ENCODE peak calls at places on chromosomes 5 and 9, in nine cellular contexts. Z is cardiac muscle cell; Y is HFF-Myc; G is AG09309; A is fibroblast of lung; M is MM.1S; U is WTC11; D is tibial nerve; K is CD8-positive, alpha-beta T cell. J is an unnamed sample.

GRCh38 chr9:120928015-120928719 is 1.6 kb upstream of the TRAF1 start:
- DNase-seq in U (peak), K (peak), Z (no peak), M (no peak), A (no peak), G (no peak), D (peak), Y (no peak), J (no peak)

GRCh38 chr5:154097031-154097430 is 58.3 kb downstream of the MFAP3 start:
- DNase-seq in G (no peak), M (peak), Y (no peak), Z (peak), A (no peak), K (no peak), D (no peak), U (no peak), J (no peak)

GRCh38 chr5:62922191-62922590 is 343.6 kb downstream of the LRRC70 start:
- DNase-seq in K (no peak), U (no peak), G (no peak), Z (no peak), M (no peak), A (no peak), D (no peak), Y (no peak), J (no peak)

GRCh38 chr9:117278020-117278419 is 136.8 kb downstream of the ASTN2 start:
- DNase-seq in U (no peak), D (no peak), K (no peak), Z (no peak), A (no peak), M (no peak), Y (no peak), G (no peak), J (no peak)

GRCh38 chr5:173568703-173569102 is 47.7 kb downstream of the BOD1 start:
- DNase-seq in M (no peak), U (no peak), D (no peak), Y (no peak), K (no peak), A (no peak), G (no peak), Z (no peak), J (no peak)

GRCh38 chr5:152259702-152260101 is 145.4 kb downstream of the NMUR2 start:
- DNase-seq in Y (no peak), A (no peak), M (no peak), G (no peak), U (no peak), Z (no peak), K (no peak), D (no peak), J (no peak)

GRCh38 chr5:138819065-138819464 is 56.1 kb downstream of the LRRTM2 start:
- DNase-seq in M (no peak), G (no peak), D (no peak), K (no peak), A (no peak), Z (no peak), U (no peak), Y (no peak), J (no peak)

GRCh38 chr9:129597355-129598088 is 23.4 kb downstream of the C9orf50 start:
- DNase-seq in G (no peak), A (peak), Y (no peak), M (no peak), K (peak), D (no peak), U (peak), Z (peak), J (peak)

GRCh38 chr5:10288600-10289213 is 19.0 kb downstream of the CMBL start:
- DNase-seq in M (peak), D (peak), A (no peak), Z (peak), K (peak), G (no peak), U (no peak), Y (no peak), J (peak)

GRCh38 chr5:54525692-54526091 is 8.1 kb downstream of the SNX18 start:
- DNase-seq in D (no peak), U (no peak), K (no peak), M (no peak), Z (no peak), Y (no peak), G (no peak), A (no peak), J (no peak)

GRCh38 chr5:179326176-179326997 is 18.9 kb downstream of the ADAMTS2 start:
- DNase-seq in K (no peak), G (peak), M (no peak), D (peak), A (peak), Y (peak), U (peak), Z (no peak), J (no peak)

GRCh38 chr9:136079211-136079915 is 15.7 kb downstream of the NACC2 start:
- DNase-seq in Z (no peak), U (no peak), G (no peak), K (no peak), M (no peak), A (no peak), Y (no peak), D (no peak), J (no peak)

GRCh38 chr9:90855208-90856000 is 53.8 kb downstream of the SYK start:
- DNase-seq in A (no peak), M (no peak), Y (no peak), Z (no peak), G (no peak), D (no peak), K (no peak), U (no peak), J (no peak)

GRCh38 chr9:26947736-26948135 is 694 bp upstream of the PLAA start:
- DNase-seq in A (peak), K (no peak), Y (no peak), G (no peak), D (no peak), Z (no peak), U (no peak), M (no peak), J (no peak)

GRCh38 chr5:172920447-172920849 is 38.8 kb upstream of the RPL26L1 start:
- DNase-seq in Z (no peak), A (peak), G (no peak), U (no peak), D (no peak), Y (peak), K (no peak), M (no peak), J (no peak)

GRCh38 chr9:92328225-92328624 is 2.5 kb downstream of the CENPP start:
- DNase-seq in K (no peak), Z (peak), G (no peak), Y (peak), A (peak), U (no peak), D (no peak), M (no peak), J (peak)
- TF ChIP-seq CTCF in K (no peak), Z (peak), G (peak), Y (peak), A (peak), U (no peak), D (no peak), M (no peak), J (peak)

GRCh38 chr9:133483611-133484010 is 4.7 kb upstream of the SLC2A6 start:
- DNase-seq in Z (no peak), U (no peak), A (no peak), D (no peak), Y (no peak), M (no peak), K (no peak), G (no peak), J (no peak)
- TF ChIP-seq CTCF in Z (no peak), U (no peak), A (no peak), D (no peak), Y (no peak), M (no peak), K (no peak), G (no peak), J (no peak)

GRCh38 chr5:80711938-80712337 is 57.2 kb upstream of the DHFR start:
- DNase-seq in D (no peak), A (peak), U (peak), M (no peak), K (no peak), Z (peak), Y (peak), G (no peak), J (peak)

GRCh38 chr5:80713640-80714039 is 58.9 kb upstream of the DHFR start:
- DNase-seq in Y (no peak), M (no peak), Z (no peak), A (no peak), K (no peak), G (no peak), U (no peak), D (no peak), J (no peak)

GRCh38 chr5:80715887-80716286 is 61.1 kb upstream of the DHFR start:
- DNase-seq in Y (no peak), D (no peak), Z (no peak), A (no peak), G (no peak), K (no peak), M (no peak), U (no peak), J (no peak)

GRCh38 chr5:80712914-80713313 is 58.1 kb upstream of the DHFR start:
- DNase-seq in A (no peak), G (no peak), Y (no peak), D (no peak), K (no peak), M (no peak), U (no peak), Z (no peak), J (no peak)

GRCh38 chr5:80714570-80715298 is 60.0 kb upstream of the DHFR start:
- DNase-seq in K (no peak), D (no peak), U (no peak), A (no peak), M (no peak), Z (no peak), G (no peak), Y (no peak), J (no peak)
- TF ChIP-seq CTCF in K (no peak), D (no peak), U (no peak), A (no peak), M (no peak), Z (no peak), G (no peak), Y (no peak), J (no peak)

GRCh38 chr5:148623741-148624140 is 30.6 kb downstream of the HTR4 start:
- DNase-seq in Y (no peak), A (peak), K (no peak), D (no peak), G (no peak), M (no peak), Z (no peak), U (no peak), J (no peak)
- TF ChIP-seq CTCF in Y (no peak), A (no peak), K (no peak), D (no peak), G (no peak), M (no peak), Z (no peak), U (no peak), J (no peak)

J was measured in GM13976.